ENCODE peak calls at places on chromosomes 5 and 9, in seven cellular contexts. C is stimulated activated CD4-positive, alpha-beta T cell treated with anti-CD3 and anti-CD28 coated beads, Interleukin-12 subunit alpha, Interleukin-12 subunit beta, amount 100 ng/mL, for 48 hours; Q is ecto neural progenitor cell; N is activated T-cell treated with anti-CD3 and anti-CD28 coated beads, Interleukin-2, amount 50 U/mL, for 72 hours; X is ovary; B is stimulated activated CD8-positive, alpha-beta memory T cell treated with anti-CD3 and anti-CD28 coated beads, Interleukin-4, amount 100 ng/mL, for 1 hour; R is HS-27A. J is an unnamed sample.
A peak's percentile ranks its signal among the peaks of the same experiment; 100 is the strongest.

GRCh38 chr9:34378376-34379060 is 1.8 kb upstream of the MYORG start:
- DNase-seq in X (no peak), N (no peak), R (no peak), B (no peak), C (no peak), Q (no peak), J (peak; percentile 7)

GRCh38 chr5:112310746-112311145 is 108.3 kb downstream of the EPB41L4A start:
- DNase-seq in Q (no peak), N (no peak), R (no peak), X (no peak), B (no peak), C (no peak), J (no peak)

GRCh38 chr5:176619569-176620332 is 9.8 kb upstream of the GPRIN1 start:
- DNase-seq in R (no peak), N (no peak), X (no peak), Q (no peak), B (no peak), C (no peak), J (no peak)

GRCh38 chr5:10424124-10424731 is 17.5 kb upstream of the ROPN1L start:
- DNase-seq in N (no peak), Q (no peak), B (no peak), X (no peak), C (no peak), R (no peak), J (peak; percentile 46)

GRCh38 chr5:139639619-139640431 is 8.3 kb upstream of the CXXC5 start:
- DNase-seq in Q (peak; percentile 47), N (no peak), B (no peak), R (no peak), C (no peak), X (no peak), J (peak; percentile 25)

GRCh38 chr9:70020217-70020616 is 23.4 kb upstream of the MAMDC2 start:
- DNase-seq in B (no peak), R (no peak), X (no peak), C (no peak), N (no peak), Q (no peak), J (no peak)

GRCh38 chr9:113963914-113964739 is 88.0 kb downstream of the ZNF618 start:
- DNase-seq in R (no peak), C (no peak), X (no peak), B (no peak), Q (no peak), N (no peak), J (no peak)

GRCh38 chr5:67021522-67022316 is 174.9 kb downstream of the CD180 start:
- DNase-seq in R (no peak), B (no peak), C (no peak), Q (no peak), N (peak; percentile 18), X (no peak), J (no peak)

GRCh38 chr9:5895782-5896181 is 5.1 kb downstream of the MLANA start:
- DNase-seq in N (no peak), B (no peak), R (no peak), X (no peak), Q (no peak), C (no peak), J (no peak)

GRCh38 chr5:67233075-67233474 is 36.5 kb upstream of the CD180 start:
- DNase-seq in Q (no peak), C (no peak), R (no peak), N (no peak), B (no peak), X (no peak), J (peak; percentile 36)

GRCh38 chr5:87116821-87117512 is 150.7 kb upstream of the RASA1 start:
- DNase-seq in B (no peak), Q (no peak), N (peak; percentile 18), C (no peak), R (no peak), X (no peak), J (no peak)

GRCh38 chr5:140205216-140205615 is 30.2 kb downstream of the CYSTM1 start:
- DNase-seq in B (no peak), C (no peak), R (no peak), Q (no peak), X (no peak), N (no peak), J (no peak)

GRCh38 chr5:92687793-92688467 is 893.1 kb downstream of the NR2F1-AS1 start:
- DNase-seq in R (peak; percentile 12), C (no peak), X (no peak), Q (peak; percentile 49), N (no peak), B (no peak), J (peak; percentile 36)

GRCh38 chr5:177475563-177476427 is 2.4 kb upstream of the DBN1 start:
- DNase-seq in N (no peak), X (no peak), B (no peak), Q (no peak), R (no peak), C (no peak), J (no peak)

GRCh38 chr5:142280066-142281011 is 44.5 kb downstream of the SPRY4 start:
- DNase-seq in C (no peak), Q (peak; percentile 92), X (no peak), R (no peak), N (no peak), B (no peak), J (peak; percentile 76)

GRCh38 chr9:33354651-33355211 is 47.6 kb downstream of the AQP7 start:
- DNase-seq in C (no peak), R (no peak), N (no peak), B (no peak), X (peak; percentile 41), Q (no peak), J (peak; percentile 74)

GRCh38 chr5:173302546-173303155 is 25.6 kb downstream of the STC2 start:
- DNase-seq in Q (peak; percentile 71), X (no peak), C (no peak), B (no peak), R (no peak), N (no peak), J (peak; percentile 60)

GRCh38 chr5:15611008-15611407 is 111.0 kb downstream of the FBXL7 start:
- DNase-seq in N (no peak), R (no peak), X (no peak), C (no peak), Q (no peak), B (no peak), J (no peak)

GRCh38 chr5:34630596-34630995 is 25.5 kb upstream of the RAI14 start:
- DNase-seq in C (no peak), R (no peak), X (no peak), N (no peak), B (no peak), Q (no peak), J (no peak)

GRCh38 chr5:147565524-147565923 is 55.7 kb upstream of the DPYSL3 start:
- DNase-seq in Q (no peak), C (no peak), X (no peak), R (no peak), N (no peak), B (no peak), J (no peak)

GRCh38 chr5:9173281-9174048 is 372.4 kb downstream of the SEMA5A start:
- DNase-seq in Q (no peak), X (no peak), C (no peak), R (no peak), N (no peak), B (no peak), J (no peak)

GRCh38 chr9:126652140-126652558 is 38.4 kb downstream of the LMX1B start:
- DNase-seq in Q (peak; percentile 69), X (no peak), N (no peak), R (no peak), B (no peak), C (no peak), J (no peak)

GRCh38 chr5:9782806-9783560 is 152.8 kb upstream of the TAS2R1 start:
- DNase-seq in N (no peak), C (no peak), R (no peak), Q (no peak), B (no peak), X (no peak), J (peak; percentile 45)